ENCODE peak calls at places on chromosomes 5 and 9, in four cellular contexts. C is stimulated activated CD4-positive, alpha-beta T cell treated with anti-CD3 and anti-CD28 coated beads, Interleukin-2, amount 100 ng/mL, for 24 hours; K is naive B cell; R is MM.1S. J is an unnamed sample.

GRCh38 chr9:109477269-109478203 is 20.6 kb downstream of the PTPN3 start:
- DNase-seq in R (no peak), K (no peak), C (no peak), J (no peak)

GRCh38 chr9:5999443-6000104 is 15.8 kb downstream of the RANBP6 start:
- DNase-seq in R (no peak), C (no peak), K (no peak), J (no peak)

GRCh38 chr5:9538504-9538903 is 7.4 kb downstream of the SEMA5A start:
- DNase-seq in C (no peak), K (no peak), R (no peak), J (no peak)

GRCh38 chr5:7927466-7928375 is 58.8 kb downstream of the MTRR start:
- DNase-seq in K (peak; percentile 14), C (peak; percentile 48), R (peak; percentile 44), J (peak; percentile 51)

GRCh38 chr5:23466401-23466886 is 41.0 kb upstream of the PRDM9 start:
- DNase-seq in R (no peak), K (no peak), C (no peak), J (no peak)

GRCh38 chr9:31119882-31120481 is 1264.5 kb upstream of the ACO1 start:
- DNase-seq in C (peak; percentile 30), K (peak; percentile 36), R (peak; percentile 43), J (no peak)

GRCh38 chr5:113276493-113276892 is 158.3 kb downstream of the TSSK1B start:
- DNase-seq in C (no peak), R (no peak), K (no peak), J (no peak)

GRCh38 chr5:10059611-10060379 is 189.9 kb downstream of the ATPSCKMT start:
- DNase-seq in K (no peak), C (no peak), R (no peak), J (no peak)

GRCh38 chr5:141883184-141883947 is 5.2 kb upstream of the PCDH1 start:
- DNase-seq in K (no peak), R (no peak), C (no peak), J (peak; percentile 11)

GRCh38 chr9:114117996-114118830 is 19.1 kb upstream of the KIF12 start:
- DNase-seq in K (no peak), R (no peak), C (no peak), J (no peak)

GRCh38 chr5:83281658-83282057 is 189.9 kb upstream of the VCAN start:
- DNase-seq in K (no peak), C (no peak), R (no peak), J (peak; percentile 89)

GRCh38 chr5:175616083-175616482 is 41.8 kb upstream of the HRH2 start:
- DNase-seq in R (no peak), K (no peak), C (no peak), J (no peak)

GRCh38 chr9:115118471-115119156 is 657 bp upstream of the TNC start:
- DNase-seq in R (no peak), K (no peak), C (no peak), J (peak; percentile 84)

GRCh38 chr5:138468966-138469539 is 3.8 kb downstream of the EGR1 start:
- DNase-seq in K (no peak), R (no peak), C (no peak), J (peak; percentile 74)

GRCh38 chr9:134602547-134603362 is 38.8 kb upstream of the COL5A1 start:
- DNase-seq in R (no peak), K (no peak), C (peak; percentile 9), J (peak; percentile 98)

GRCh38 chr9:129322641-129323375 is 144.7 kb upstream of the IER5L start:
- DNase-seq in C (no peak), R (no peak), K (no peak), J (no peak)

GRCh38 chr9:88013051-88013450 is 38.7 kb upstream of the CDK20 start:
- DNase-seq in R (no peak), K (no peak), C (no peak), J (no peak)

GRCh38 chr5:45411971-45412612 is 284.1 kb downstream of the HCN1 start:
- DNase-seq in C (no peak), K (no peak), R (no peak), J (no peak)

GRCh38 chr9:27125936-27126335 is 16.9 kb downstream of the TEK start:
- DNase-seq in C (no peak), K (no peak), R (no peak), J (no peak)

J was measured in AG10803.